ENCODE peak calls at places on chromosome 6, in four cellular contexts. O, T, G and V are unnamed samples.

GRCh38 chr6:157832250-157832967 is 9.4 kb downstream of the SNX9 start:
- DNase-seq in O (no peak), T (no peak), G (no peak), V (no peak)

GRCh38 chr6:113859349-113860164 is 2.4 kb downstream of the MARCKS start:
- DNase-seq in O (no peak), T (no peak), G (peak; percentile 88), V (peak; percentile 26)

GRCh38 chr6:3227363-3228045 is at the start of gene TUBB2B:
- DNase-seq in O (no peak), T (no peak), G (no peak), V (no peak)

GRCh38 chr6:45697605-45698004 is 318.1 kb downstream of the CLIC5 start:
- DNase-seq in O (no peak), T (peak; percentile 88), G (no peak), V (no peak)

GRCh38 chr6:164039954-164040375 is 625.4 kb downstream of the QKI start:
- DNase-seq in O (peak; percentile 17), T (no peak), G (peak; percentile 81), V (no peak)

GRCh38 chr6:47545223-47545622 is 67.6 kb downstream of the CD2AP start:
- DNase-seq in O (no peak), T (no peak), G (peak; percentile 33), V (no peak)

GRCh38 chr6:143514996-143515760 is 3.7 kb upstream of the FUCA2 start:
- DNase-seq in O (no peak), T (no peak), G (no peak), V (no peak)

GRCh38 chr6:6925391-6926164 is 182.2 kb upstream of the RREB1 start:
- DNase-seq in O (no peak), T (no peak), G (no peak), V (no peak)

GRCh38 chr6:38180586-38180985 is 361.1 kb downstream of the ZFAND3 start:
- DNase-seq in O (no peak), T (no peak), G (no peak), V (peak; percentile 20)

GRCh38 chr6:31419842-31420241 is 16.4 kb downstream of the MICA start:
- DNase-seq in O (no peak), T (no peak), G (no peak), V (no peak)
- TF ChIP-seq POLR2AphosphoS5 in O (no peak), T (no peak), G (no peak), V (no peak)

GRCh38 chr6:122677436-122677835 is 67.2 kb downstream of the PKIB start:
- DNase-seq in O (no peak), T (no peak), G (no peak), V (no peak)
- TF ChIP-seq POLR2AphosphoS5 in O (no peak), T (no peak), G (no peak), V (no peak)

GRCh38 chr6:292506-293184 is 358 bp downstream of the DUSP22 start:
- DNase-seq in O (peak; percentile 67), T (peak; percentile 86), G (peak; percentile 98), V (no peak)
- TF ChIP-seq POLR2AphosphoS5 in O (peak; percentile 78), T (no peak), G (peak; percentile 93), V (peak; percentile 56)

DNA sequence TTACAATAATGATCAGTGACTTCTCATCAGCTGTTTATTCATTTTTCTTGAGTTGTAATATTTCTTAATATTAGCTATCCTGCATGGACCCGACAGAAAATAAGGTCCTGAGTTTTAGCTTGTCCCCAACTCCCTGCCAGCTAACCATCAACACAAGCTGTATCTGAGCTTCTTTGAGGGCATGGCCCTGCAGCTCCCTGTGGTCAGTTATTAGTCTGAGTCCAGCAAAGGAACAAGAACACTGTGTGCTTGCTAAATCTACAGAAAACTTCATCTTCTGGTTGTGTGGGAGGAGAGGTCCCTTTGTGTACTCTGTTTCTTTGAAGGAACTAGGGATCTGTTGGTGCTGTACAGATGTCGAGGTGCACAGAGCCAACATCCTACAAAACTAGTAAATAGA is 248.3 kb downstream of the LAMA2 start:
- DNase-seq in O (no peak), T (no peak), G (no peak), V (peak; percentile 45)
- TF ChIP-seq POLR2AphosphoS5 in O (no peak), T (no peak), G (no peak), V (peak; percentile 70)

GRCh38 chr6:135251416-135251815 is 70.3 kb downstream of the MYB start:
- DNase-seq in O (no peak), T (no peak), G (no peak), V (no peak)
- TF ChIP-seq POLR2AphosphoS5 in O (no peak), T (no peak), G (no peak), V (no peak)

GRCh38 chr6:169211881-169212280 is 41.8 kb downstream of the THBS2 start:
- DNase-seq in O (no peak), T (no peak), G (no peak), V (no peak)

GRCh38 chr6:169212436-169212835 is 41.2 kb downstream of the THBS2 start:
- DNase-seq in O (no peak), T (no peak), G (no peak), V (no peak)

GRCh38 chr6:169213814-169214520 is 39.7 kb downstream of the THBS2 start:
- DNase-seq in O (no peak), T (no peak), G (peak; percentile 83), V (no peak)

GRCh38 chr6:169215201-169215661 is 38.4 kb downstream of the THBS2 start:
- DNase-seq in O (no peak), T (no peak), G (no peak), V (no peak)

GRCh38 chr6:169212897-169213813 is 40.5 kb downstream of the THBS2 start:
- DNase-seq in O (peak; percentile 77), T (peak; percentile 96), G (peak; percentile 98), V (peak; percentile 85)
- TF ChIP-seq POLR2AphosphoS5 in O (no peak), T (peak; percentile 54), G (peak; percentile 79), V (peak; percentile 25)